ENCODE peak calls at places on chromosomes 3 and 15, in nine cellular contexts. One of them, this sample, is unnamed.

GRCh38 chr3:14791343-14791945 is 27.3 kb upstream of the FGD5 start:
- DNase-seq in lower leg skin: peak
- DNase-seq in thyroid gland: peak
- DNase-seq in uterus: peak
- DNase-seq in tibial nerve: peak
- DNase-seq in IMR-90: peak
- DNase-seq in body of pancreas: peak
- DNase-seq in prostate gland: peak
- DNase-seq in heart left ventricle: peak
- DNase-seq in this sample: peak

GRCh38 chr3:186828340-186828739 is 14.2 kb upstream of the ADIPOQ start:
- DNase-seq in lower leg skin: no peak
- DNase-seq in thyroid gland: no peak
- DNase-seq in uterus: no peak
- DNase-seq in tibial nerve: no peak
- DNase-seq in IMR-90: no peak
- DNase-seq in body of pancreas: no peak
- DNase-seq in prostate gland: no peak
- DNase-seq in heart left ventricle: no peak
- DNase-seq in this sample: no peak

GRCh38 chr3:36729204-36730056 is 34.9 kb downstream of the DCLK3 start:
- DNase-seq in lower leg skin: no peak
- DNase-seq in thyroid gland: no peak
- DNase-seq in uterus: no peak
- DNase-seq in tibial nerve: no peak
- DNase-seq in IMR-90: peak
- DNase-seq in body of pancreas: no peak
- DNase-seq in prostate gland: no peak
- DNase-seq in heart left ventricle: no peak
- DNase-seq in this sample: no peak

GRCh38 chr3:128390867-128391266 is 75.8 kb downstream of the DNAJB8 start:
- DNase-seq in lower leg skin: no peak
- DNase-seq in thyroid gland: no peak
- DNase-seq in uterus: no peak
- DNase-seq in tibial nerve: no peak
- DNase-seq in IMR-90: no peak
- DNase-seq in body of pancreas: no peak
- DNase-seq in prostate gland: no peak
- DNase-seq in heart left ventricle: no peak
- DNase-seq in this sample: no peak

GRCh38 chr15:38688096-38688495 is 123.5 kb upstream of the RASGRP1 start:
- DNase-seq in lower leg skin: no peak
- DNase-seq in thyroid gland: no peak
- DNase-seq in uterus: no peak
- DNase-seq in tibial nerve: no peak
- DNase-seq in IMR-90: peak
- DNase-seq in body of pancreas: no peak
- DNase-seq in prostate gland: no peak
- DNase-seq in heart left ventricle: no peak
- DNase-seq in this sample: no peak

GRCh38 chr3:29334652-29335189 is 53.9 kb downstream of the RBMS3 start:
- DNase-seq in lower leg skin: no peak
- DNase-seq in thyroid gland: no peak
- DNase-seq in uterus: no peak
- DNase-seq in tibial nerve: no peak
- DNase-seq in IMR-90: no peak
- DNase-seq in body of pancreas: no peak
- DNase-seq in prostate gland: no peak
- DNase-seq in heart left ventricle: no peak
- DNase-seq in this sample: no peak

GRCh38 chr3:114469070-114469469 is 175.2 kb downstream of the TIGIT start:
- DNase-seq in lower leg skin: no peak
- DNase-seq in thyroid gland: no peak
- DNase-seq in uterus: no peak
- DNase-seq in tibial nerve: no peak
- DNase-seq in IMR-90: no peak
- DNase-seq in body of pancreas: no peak
- DNase-seq in prostate gland: no peak
- DNase-seq in heart left ventricle: no peak
- DNase-seq in this sample: no peak

GRCh38 chr3:158789592-158789991 is 12.3 kb upstream of the MFSD1 start:
- DNase-seq in lower leg skin: no peak
- DNase-seq in thyroid gland: no peak
- DNase-seq in uterus: no peak
- DNase-seq in tibial nerve: no peak
- DNase-seq in IMR-90: peak
- DNase-seq in body of pancreas: no peak
- DNase-seq in prostate gland: peak
- DNase-seq in heart left ventricle: no peak
- DNase-seq in this sample: no peak

GRCh38 chr3:156751461-156752025 is 74.6 kb upstream of the LEKR1 start:
- DNase-seq in lower leg skin: peak
- DNase-seq in thyroid gland: no peak
- DNase-seq in uterus: peak
- DNase-seq in tibial nerve: peak
- DNase-seq in IMR-90: peak
- DNase-seq in body of pancreas: no peak
- DNase-seq in prostate gland: peak
- DNase-seq in heart left ventricle: peak
- DNase-seq in this sample: no peak

GRCh38 chr3:168094877-168095610 is 680 bp downstream of the GOLIM4 start:
- DNase-seq in lower leg skin: peak
- DNase-seq in thyroid gland: peak
- DNase-seq in uterus: peak
- DNase-seq in tibial nerve: peak
- DNase-seq in IMR-90: peak
- DNase-seq in body of pancreas: peak
- DNase-seq in prostate gland: peak
- DNase-seq in heart left ventricle: peak
- DNase-seq in this sample: peak

GRCh38 chr3:151817473-151817872 is 3.6 kb downstream of the AADAC start:
- DNase-seq in lower leg skin: no peak
- DNase-seq in thyroid gland: no peak
- DNase-seq in uterus: no peak
- DNase-seq in tibial nerve: no peak
- DNase-seq in IMR-90: no peak
- DNase-seq in body of pancreas: no peak
- DNase-seq in prostate gland: no peak
- DNase-seq in heart left ventricle: no peak
- DNase-seq in this sample: no peak

DNA sequence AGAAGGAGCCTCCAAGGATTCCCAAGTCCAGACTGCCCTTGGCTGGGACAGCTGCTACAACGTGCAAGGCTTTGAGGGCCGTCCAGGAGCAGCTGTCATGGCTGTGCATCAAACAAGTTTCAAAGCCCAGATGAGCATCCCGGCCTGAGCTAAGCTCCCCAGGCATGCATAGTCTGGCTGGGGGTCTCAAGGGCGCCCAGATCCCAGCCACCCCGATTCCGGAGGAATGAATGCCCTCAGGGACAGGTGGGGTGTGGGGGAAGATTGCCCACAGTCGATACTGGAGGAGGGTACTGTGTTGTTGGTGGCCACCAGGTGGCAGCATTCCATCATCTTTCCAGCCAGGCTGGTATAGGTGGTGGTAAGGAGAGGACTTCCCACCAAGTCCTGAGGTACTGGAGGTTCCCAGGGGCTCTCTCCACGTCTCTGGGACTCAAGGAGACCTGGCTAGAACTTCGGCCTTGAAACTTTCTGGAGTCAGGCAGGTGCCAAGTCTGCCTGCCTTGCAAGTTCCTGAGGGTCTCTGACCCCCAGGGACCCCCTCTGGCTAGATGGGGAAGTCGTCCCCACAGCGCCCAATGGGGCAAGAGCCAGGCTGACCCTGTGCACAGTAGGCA is 32.8 kb downstream of the RBM5 start:
- DNase-seq in lower leg skin: peak
- DNase-seq in thyroid gland: peak
- DNase-seq in uterus: peak
- DNase-seq in tibial nerve: peak
- DNase-seq in IMR-90: peak
- DNase-seq in body of pancreas: peak
- DNase-seq in prostate gland: peak
- DNase-seq in heart left ventricle: peak
- DNase-seq in this sample: peak
- TF ChIP-seq POLR2A in lower leg skin: no peak
- TF ChIP-seq POLR2A in thyroid gland: no peak
- TF ChIP-seq POLR2A in uterus: no peak
- TF ChIP-seq POLR2A in tibial nerve: no peak
- TF ChIP-seq POLR2A in IMR-90: peak
- TF ChIP-seq POLR2A in body of pancreas: no peak
- TF ChIP-seq POLR2A in prostate gland: no peak
- TF ChIP-seq POLR2A in heart left ventricle: peak
- TF ChIP-seq POLR2A in this sample: no peak

GRCh38 chr3:190121061-190121765 is 516 bp upstream of the P3H2 start:
- DNase-seq in lower leg skin: no peak
- DNase-seq in thyroid gland: no peak
- DNase-seq in uterus: no peak
- DNase-seq in tibial nerve: no peak
- DNase-seq in IMR-90: no peak
- DNase-seq in body of pancreas: no peak
- DNase-seq in prostate gland: no peak
- DNase-seq in heart left ventricle: no peak
- DNase-seq in this sample: no peak

GRCh38 chr3:190122198-190122771 is 1.6 kb upstream of the P3H2 start:
- DNase-seq in lower leg skin: no peak
- DNase-seq in thyroid gland: no peak
- DNase-seq in uterus: no peak
- DNase-seq in tibial nerve: no peak
- DNase-seq in IMR-90: peak
- DNase-seq in body of pancreas: no peak
- DNase-seq in prostate gland: no peak
- DNase-seq in heart left ventricle: no peak
- DNase-seq in this sample: no peak

GRCh38 chr3:190119734-190120133 is 963 bp downstream of the P3H2 start:
- DNase-seq in lower leg skin: no peak
- DNase-seq in thyroid gland: no peak
- DNase-seq in uterus: no peak
- DNase-seq in tibial nerve: no peak
- DNase-seq in IMR-90: no peak
- DNase-seq in body of pancreas: no peak
- DNase-seq in prostate gland: no peak
- DNase-seq in heart left ventricle: no peak
- DNase-seq in this sample: no peak

GRCh38 chr3:190117995-190118394 is 2.7 kb downstream of the P3H2 start:
- DNase-seq in lower leg skin: no peak
- DNase-seq in thyroid gland: no peak
- DNase-seq in uterus: no peak
- DNase-seq in tibial nerve: no peak
- DNase-seq in IMR-90: peak
- DNase-seq in body of pancreas: no peak
- DNase-seq in prostate gland: no peak
- DNase-seq in heart left ventricle: no peak
- DNase-seq in this sample: no peak

GRCh38 chr3:190120161-190121060 is at the start of gene P3H2:
- DNase-seq in lower leg skin: peak
- DNase-seq in thyroid gland: peak
- DNase-seq in uterus: peak
- DNase-seq in tibial nerve: peak
- DNase-seq in IMR-90: peak
- DNase-seq in body of pancreas: peak
- DNase-seq in prostate gland: peak
- DNase-seq in heart left ventricle: peak
- DNase-seq in this sample: peak
- TF ChIP-seq POLR2A in lower leg skin: no peak
- TF ChIP-seq POLR2A in thyroid gland: no peak
- TF ChIP-seq POLR2A in uterus: peak
- TF ChIP-seq POLR2A in tibial nerve: no peak
- TF ChIP-seq POLR2A in IMR-90: peak
- TF ChIP-seq POLR2A in body of pancreas: peak
- TF ChIP-seq POLR2A in prostate gland: no peak
- TF ChIP-seq POLR2A in heart left ventricle: no peak
- TF ChIP-seq POLR2A in this sample: no peak

GRCh38 chr3:10286596-10287295 is 6.0 kb downstream of the GHRL start:
- DNase-seq in lower leg skin: peak
- DNase-seq in thyroid gland: peak
- DNase-seq in uterus: peak
- DNase-seq in tibial nerve: peak
- DNase-seq in IMR-90: peak
- DNase-seq in body of pancreas: peak
- DNase-seq in prostate gland: peak
- DNase-seq in heart left ventricle: no peak
- DNase-seq in this sample: no peak
- TF ChIP-seq POLR2A in lower leg skin: no peak
- TF ChIP-seq POLR2A in thyroid gland: no peak
- TF ChIP-seq POLR2A in uterus: no peak
- TF ChIP-seq POLR2A in tibial nerve: no peak
- TF ChIP-seq POLR2A in IMR-90: no peak
- TF ChIP-seq POLR2A in body of pancreas: no peak
- TF ChIP-seq POLR2A in prostate gland: no peak
- TF ChIP-seq POLR2A in heart left ventricle: no peak
- TF ChIP-seq POLR2A in this sample: no peak

DNA sequence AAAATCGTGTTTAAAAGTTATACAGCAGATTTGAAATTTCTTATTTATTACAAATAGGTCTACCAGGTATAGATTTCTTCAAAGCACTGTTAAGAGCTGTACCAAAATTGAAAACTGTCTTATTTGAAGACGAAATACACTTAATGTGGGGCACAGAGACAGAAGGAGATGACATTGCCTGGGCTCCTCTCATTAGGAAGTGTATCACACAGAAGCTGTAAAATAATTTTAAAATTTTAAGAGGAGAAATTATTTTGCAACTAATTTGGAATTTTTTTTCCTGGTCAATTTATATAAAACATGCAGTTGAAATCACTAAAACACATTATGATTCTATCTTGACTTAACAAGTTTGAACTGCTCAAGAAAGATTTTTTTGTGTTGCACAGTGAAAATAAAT is 614.8 kb upstream of the AGTR1 start:
- DNase-seq in lower leg skin: no peak
- DNase-seq in thyroid gland: no peak
- DNase-seq in uterus: no peak
- DNase-seq in tibial nerve: no peak
- DNase-seq in IMR-90: no peak
- DNase-seq in body of pancreas: no peak
- DNase-seq in prostate gland: no peak
- DNase-seq in heart left ventricle: no peak
- DNase-seq in this sample: no peak
- TF ChIP-seq POLR2A in lower leg skin: no peak
- TF ChIP-seq POLR2A in thyroid gland: no peak
- TF ChIP-seq POLR2A in uterus: no peak
- TF ChIP-seq POLR2A in tibial nerve: no peak
- TF ChIP-seq POLR2A in IMR-90: no peak
- TF ChIP-seq POLR2A in body of pancreas: no peak
- TF ChIP-seq POLR2A in prostate gland: no peak
- TF ChIP-seq POLR2A in heart left ventricle: no peak
- TF ChIP-seq POLR2A in this sample: no peak

This sample was measured in stomach.